ENCODE peak calls at places on chromosomes 3 and 15, in seven cellular contexts. One of them, this sample, is unnamed.

GRCh38 chr3:61869378-61869777 is 308.0 kb downstream of the PTPRG start:
- DNase-seq in upper lobe of right lung: no peak
- DNase-seq in endothelial cell: no peak
- DNase-seq in lung: no peak
- DNase-seq in Peyer's patch: no peak
- DNase-seq in tibial nerve: no peak
- DNase-seq in RWPE1: no peak
- DNase-seq in this sample: no peak

GRCh38 chr3:179768080-179768479 is 115.2 kb downstream of the USP13 start:
- DNase-seq in upper lobe of right lung: no peak
- DNase-seq in endothelial cell: peak
- DNase-seq in lung: no peak
- DNase-seq in Peyer's patch: no peak
- DNase-seq in tibial nerve: no peak
- DNase-seq in RWPE1: peak
- DNase-seq in this sample: no peak

GRCh38 chr3:16067837-16068471 is 106.5 kb upstream of the GALNT15 start:
- DNase-seq in upper lobe of right lung: no peak
- DNase-seq in endothelial cell: no peak
- DNase-seq in lung: no peak
- DNase-seq in Peyer's patch: no peak
- DNase-seq in tibial nerve: no peak
- DNase-seq in RWPE1: peak
- DNase-seq in this sample: no peak

GRCh38 chr15:51108933-51109550 is 14.3 kb upstream of the TNFAIP8L3 start:
- DNase-seq in upper lobe of right lung: no peak
- DNase-seq in endothelial cell: no peak
- DNase-seq in lung: no peak
- DNase-seq in Peyer's patch: no peak
- DNase-seq in tibial nerve: no peak
- DNase-seq in RWPE1: no peak
- DNase-seq in this sample: peak

GRCh38 chr15:33872761-33873106 is 95.6 kb upstream of the CHRM5 start:
- DNase-seq in upper lobe of right lung: no peak
- DNase-seq in endothelial cell: no peak
- DNase-seq in lung: no peak
- DNase-seq in Peyer's patch: no peak
- DNase-seq in tibial nerve: no peak
- DNase-seq in RWPE1: no peak
- DNase-seq in this sample: no peak

GRCh38 chr3:189977174-189977573 is 143.5 kb downstream of the P3H2 start:
- DNase-seq in upper lobe of right lung: no peak
- DNase-seq in endothelial cell: no peak
- DNase-seq in lung: no peak
- DNase-seq in Peyer's patch: no peak
- DNase-seq in tibial nerve: no peak
- DNase-seq in RWPE1: no peak
- DNase-seq in this sample: no peak

GRCh38 chr3:149277338-149277813 is 55.7 kb upstream of the CP start:
- DNase-seq in upper lobe of right lung: no peak
- DNase-seq in endothelial cell: no peak
- DNase-seq in lung: no peak
- DNase-seq in Peyer's patch: no peak
- DNase-seq in tibial nerve: no peak
- DNase-seq in RWPE1: peak
- DNase-seq in this sample: no peak

GRCh38 chr3:74443102-74443501 is 171.4 kb downstream of the CNTN3 start:
- DNase-seq in upper lobe of right lung: no peak
- DNase-seq in endothelial cell: no peak
- DNase-seq in lung: no peak
- DNase-seq in Peyer's patch: no peak
- DNase-seq in tibial nerve: no peak
- DNase-seq in RWPE1: peak
- DNase-seq in this sample: no peak

GRCh38 chr3:158105124-158105709 is 1.0 kb downstream of the SHOX2 start:
- DNase-seq in upper lobe of right lung: peak
- DNase-seq in endothelial cell: peak
- DNase-seq in lung: no peak
- DNase-seq in Peyer's patch: peak
- DNase-seq in tibial nerve: peak
- DNase-seq in RWPE1: no peak
- DNase-seq in this sample: peak

GRCh38 chr15:42007386-42007785 is 13.5 kb downstream of the PLA2G4E start:
- DNase-seq in upper lobe of right lung: no peak
- DNase-seq in endothelial cell: no peak
- DNase-seq in lung: no peak
- DNase-seq in Peyer's patch: no peak
- DNase-seq in tibial nerve: no peak
- DNase-seq in RWPE1: no peak
- DNase-seq in this sample: no peak

GRCh38 chr3:8460050-8460708 is 41.4 kb upstream of the LMCD1 start:
- DNase-seq in upper lobe of right lung: no peak
- DNase-seq in endothelial cell: no peak
- DNase-seq in lung: no peak
- DNase-seq in Peyer's patch: no peak
- DNase-seq in tibial nerve: no peak
- DNase-seq in RWPE1: no peak
- DNase-seq in this sample: no peak

GRCh38 chr3:181510500-181510899 is 201.2 kb upstream of the SOX2 start:
- DNase-seq in upper lobe of right lung: no peak
- DNase-seq in endothelial cell: no peak
- DNase-seq in lung: no peak
- DNase-seq in Peyer's patch: no peak
- DNase-seq in tibial nerve: no peak
- DNase-seq in RWPE1: no peak
- DNase-seq in this sample: no peak

GRCh38 chr15:79640206-79640605 is 208.1 kb downstream of the MINAR1 start:
- DNase-seq in upper lobe of right lung: no peak
- DNase-seq in endothelial cell: no peak
- DNase-seq in lung: no peak
- DNase-seq in Peyer's patch: no peak
- DNase-seq in tibial nerve: no peak
- DNase-seq in RWPE1: peak
- DNase-seq in this sample: no peak

GRCh38 chr15:71291723-71292122 is 176.5 kb downstream of the THSD4 start:
- DNase-seq in upper lobe of right lung: no peak
- DNase-seq in endothelial cell: no peak
- DNase-seq in lung: no peak
- DNase-seq in Peyer's patch: no peak
- DNase-seq in tibial nerve: no peak
- DNase-seq in RWPE1: no peak
- DNase-seq in this sample: no peak

GRCh38 chr3:165775824-165776223 is 61.4 kb downstream of the BCHE start:
- DNase-seq in upper lobe of right lung: no peak
- DNase-seq in endothelial cell: no peak
- DNase-seq in lung: no peak
- DNase-seq in Peyer's patch: no peak
- DNase-seq in tibial nerve: no peak
- DNase-seq in RWPE1: no peak
- DNase-seq in this sample: no peak

GRCh38 chr3:44584646-44585501 is at the start of gene ZNF660:
- DNase-seq in upper lobe of right lung: peak
- DNase-seq in endothelial cell: peak
- DNase-seq in lung: peak
- DNase-seq in Peyer's patch: no peak
- DNase-seq in tibial nerve: peak
- DNase-seq in RWPE1: no peak
- DNase-seq in this sample: peak

GRCh38 chr3:52533623-52534280 is at the start of gene NT5DC2:
- DNase-seq in upper lobe of right lung: peak
- DNase-seq in endothelial cell: peak
- DNase-seq in lung: no peak
- DNase-seq in Peyer's patch: peak
- DNase-seq in tibial nerve: peak
- DNase-seq in RWPE1: peak
- DNase-seq in this sample: peak

GRCh38 chr15:28984421-28985375 is 98.9 kb downstream of the APBA2 start:
- DNase-seq in upper lobe of right lung: no peak
- DNase-seq in endothelial cell: no peak
- DNase-seq in lung: no peak
- DNase-seq in Peyer's patch: no peak
- DNase-seq in tibial nerve: peak
- DNase-seq in RWPE1: no peak
- DNase-seq in this sample: no peak

GRCh38 chr3:114624676-114625181 is 330.9 kb downstream of the TIGIT start:
- DNase-seq in upper lobe of right lung: peak
- DNase-seq in endothelial cell: no peak
- DNase-seq in lung: peak
- DNase-seq in Peyer's patch: peak
- DNase-seq in tibial nerve: peak
- DNase-seq in RWPE1: peak
- DNase-seq in this sample: peak

GRCh38 chr15:70902105-70902504 is 9.5 kb downstream of the LRRC49 start:
- DNase-seq in upper lobe of right lung: no peak
- DNase-seq in endothelial cell: no peak
- DNase-seq in lung: no peak
- DNase-seq in Peyer's patch: no peak
- DNase-seq in tibial nerve: no peak
- DNase-seq in RWPE1: peak
- DNase-seq in this sample: no peak

GRCh38 chr3:105747056-105747455 is 121.8 kb downstream of the CBLB start:
- DNase-seq in upper lobe of right lung: no peak
- DNase-seq in endothelial cell: no peak
- DNase-seq in lung: no peak
- DNase-seq in Peyer's patch: no peak
- DNase-seq in tibial nerve: peak
- DNase-seq in RWPE1: peak
- DNase-seq in this sample: no peak

GRCh38 chr15:98342911-98343310 is 305.4 kb upstream of the IGF1R start:
- DNase-seq in upper lobe of right lung: no peak
- DNase-seq in endothelial cell: no peak
- DNase-seq in lung: no peak
- DNase-seq in Peyer's patch: no peak
- DNase-seq in tibial nerve: no peak
- DNase-seq in RWPE1: no peak
- DNase-seq in this sample: no peak

GRCh38 chr3:130835483-130835882 is 58.4 kb upstream of the ATP2C1 start:
- DNase-seq in upper lobe of right lung: no peak
- DNase-seq in endothelial cell: no peak
- DNase-seq in lung: no peak
- DNase-seq in Peyer's patch: no peak
- DNase-seq in tibial nerve: no peak
- DNase-seq in RWPE1: no peak
- DNase-seq in this sample: no peak

GRCh38 chr15:71572452-71573053 is 237.8 kb upstream of the NR2E3 start:
- DNase-seq in upper lobe of right lung: no peak
- DNase-seq in endothelial cell: peak
- DNase-seq in lung: peak
- DNase-seq in Peyer's patch: no peak
- DNase-seq in tibial nerve: no peak
- DNase-seq in RWPE1: peak
- DNase-seq in this sample: no peak

GRCh38 chr3:173732237-173732636 is 334.7 kb downstream of the NLGN1 start:
- DNase-seq in upper lobe of right lung: no peak
- DNase-seq in endothelial cell: no peak
- DNase-seq in lung: no peak
- DNase-seq in Peyer's patch: no peak
- DNase-seq in tibial nerve: no peak
- DNase-seq in RWPE1: no peak
- DNase-seq in this sample: no peak

GRCh38 chr3:173730391-173730790 is 332.8 kb downstream of the NLGN1 start:
- DNase-seq in upper lobe of right lung: no peak
- DNase-seq in endothelial cell: no peak
- DNase-seq in lung: no peak
- DNase-seq in Peyer's patch: no peak
- DNase-seq in tibial nerve: no peak
- DNase-seq in RWPE1: no peak
- DNase-seq in this sample: no peak

GRCh38 chr3:173737167-173737808 is 339.7 kb downstream of the NLGN1 start:
- DNase-seq in upper lobe of right lung: no peak
- DNase-seq in endothelial cell: no peak
- DNase-seq in lung: no peak
- DNase-seq in Peyer's patch: no peak
- DNase-seq in tibial nerve: no peak
- DNase-seq in RWPE1: peak
- DNase-seq in this sample: no peak

GRCh38 chr3:173733029-173733652 is 335.6 kb downstream of the NLGN1 start:
- DNase-seq in upper lobe of right lung: no peak
- DNase-seq in endothelial cell: no peak
- DNase-seq in lung: no peak
- DNase-seq in Peyer's patch: no peak
- DNase-seq in tibial nerve: peak
- DNase-seq in RWPE1: no peak
- DNase-seq in this sample: no peak
- TF ChIP-seq CTCF in upper lobe of right lung: peak
- TF ChIP-seq CTCF in endothelial cell: peak
- TF ChIP-seq CTCF in lung: no peak
- TF ChIP-seq CTCF in Peyer's patch: no peak
- TF ChIP-seq CTCF in tibial nerve: peak
- TF ChIP-seq CTCF in RWPE1: peak
- TF ChIP-seq CTCF in this sample: peak

GRCh38 chr3:30737746-30738499 is 131.5 kb downstream of the TGFBR2 start:
- DNase-seq in upper lobe of right lung: no peak
- DNase-seq in endothelial cell: no peak
- DNase-seq in lung: no peak
- DNase-seq in Peyer's patch: no peak
- DNase-seq in tibial nerve: no peak
- DNase-seq in RWPE1: no peak
- DNase-seq in this sample: no peak
- TF ChIP-seq CTCF in upper lobe of right lung: no peak
- TF ChIP-seq CTCF in endothelial cell: no peak
- TF ChIP-seq CTCF in lung: no peak
- TF ChIP-seq CTCF in Peyer's patch: no peak
- TF ChIP-seq CTCF in tibial nerve: no peak
- TF ChIP-seq CTCF in RWPE1: no peak
- TF ChIP-seq CTCF in this sample: no peak

DNA sequence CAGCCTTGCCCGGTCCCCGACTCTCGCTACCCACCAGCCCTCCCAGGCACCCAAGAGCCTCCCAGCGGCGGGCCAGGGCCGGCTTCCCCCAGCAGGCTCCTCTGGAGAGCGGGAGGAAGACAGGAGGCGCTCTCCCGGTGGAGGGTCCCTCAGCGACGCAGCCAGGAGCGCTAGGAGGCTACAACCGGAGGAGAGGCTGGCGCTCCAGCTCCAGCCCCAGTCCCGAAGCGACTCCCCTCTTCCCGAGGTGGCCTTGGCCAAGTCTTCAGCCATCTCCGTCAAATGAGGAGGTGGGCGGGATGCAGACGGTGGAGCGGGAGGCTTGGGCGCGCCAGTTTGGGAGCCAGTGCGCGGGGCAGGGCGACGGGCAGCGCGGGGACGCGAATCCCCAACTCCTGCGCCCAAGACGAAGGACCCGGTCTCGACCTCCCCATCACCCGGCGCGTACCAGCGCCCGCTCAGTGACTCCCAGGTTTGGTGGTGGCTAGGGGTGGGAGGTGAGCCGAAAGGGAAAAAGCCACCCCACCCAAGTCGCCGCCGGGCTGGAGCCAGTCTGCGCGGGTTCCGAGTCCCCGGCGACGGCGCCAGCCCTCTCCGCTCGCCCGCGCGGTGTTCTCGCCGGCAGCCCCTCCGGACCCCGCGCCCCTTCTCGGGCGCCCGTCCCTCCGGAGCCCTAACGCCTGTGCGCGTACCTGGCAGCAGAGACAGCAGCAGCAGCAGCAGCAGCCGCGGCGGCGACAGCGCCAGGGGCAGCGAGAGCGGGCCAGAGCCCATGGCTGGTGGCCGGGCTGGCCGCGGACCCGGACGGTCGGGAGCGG is 566 bp downstream of the CHRNA3 start:
- DNase-seq in upper lobe of right lung: peak
- DNase-seq in endothelial cell: peak
- DNase-seq in lung: no peak
- DNase-seq in Peyer's patch: no peak
- DNase-seq in tibial nerve: no peak
- DNase-seq in RWPE1: no peak
- DNase-seq in this sample: peak
- TF ChIP-seq CTCF in upper lobe of right lung: no peak
- TF ChIP-seq CTCF in endothelial cell: no peak
- TF ChIP-seq CTCF in lung: no peak
- TF ChIP-seq CTCF in Peyer's patch: no peak
- TF ChIP-seq CTCF in tibial nerve: no peak
- TF ChIP-seq CTCF in RWPE1: no peak
- TF ChIP-seq CTCF in this sample: no peak

GRCh38 chr3:65466300-65466988 is 572.3 kb downstream of the MAGI1 start:
- DNase-seq in upper lobe of right lung: no peak
- DNase-seq in endothelial cell: peak
- DNase-seq in lung: no peak
- DNase-seq in Peyer's patch: no peak
- DNase-seq in tibial nerve: no peak
- DNase-seq in RWPE1: no peak
- DNase-seq in this sample: no peak
- TF ChIP-seq CTCF in upper lobe of right lung: no peak
- TF ChIP-seq CTCF in endothelial cell: peak
- TF ChIP-seq CTCF in lung: no peak
- TF ChIP-seq CTCF in Peyer's patch: no peak
- TF ChIP-seq CTCF in tibial nerve: no peak
- TF ChIP-seq CTCF in RWPE1: no peak
- TF ChIP-seq CTCF in this sample: no peak

This sample was measured in tibial artery.